ENCODE peak calls at places on chromosomes 13 and 19, in eight cellular contexts. J, L, I, Z, U, S, X and V are unnamed samples.

GRCh38 chr13:66618702-66619101 is 611.4 kb downstream of the PCDH9 start:
- DNase-seq in J (no peak), I (peak), S (no peak), U (no peak), L (no peak), X (no peak), Z (no peak), V (no peak)

GRCh38 chr13:108313382-108313781 is 43.9 kb downstream of the TNFSF13B start:
- DNase-seq in J (no peak), S (no peak), L (no peak), Z (no peak), I (no peak), U (no peak), X (no peak), V (no peak)

GRCh38 chr13:77022341-77022740 is 4.6 kb downstream of the FBXL3 start:
- DNase-seq in L (no peak), Z (no peak), U (no peak), X (no peak), J (no peak), S (no peak), I (no peak), V (no peak)

GRCh38 chr19:38670921-38671398 is 23.5 kb downstream of the ACTN4 start:
- DNase-seq in J (no peak), X (no peak), I (no peak), U (no peak), Z (no peak), S (no peak), L (no peak), V (no peak)

GRCh38 chr19:13764821-13765394 is 586 bp downstream of the MRI1 start:
- DNase-seq in S (peak), Z (no peak), X (peak), J (no peak), L (no peak), I (no peak), U (peak), V (no peak)

GRCh38 chr13:73096173-73097117 is 37.6 kb downstream of the KLF5 start:
- DNase-seq in I (no peak), Z (peak), X (no peak), L (peak), U (no peak), S (no peak), J (no peak), V (no peak)

GRCh38 chr19:8135946-8136618 is 13.3 kb downstream of the FBN3 start:
- DNase-seq in L (peak), J (no peak), Z (no peak), U (no peak), S (no peak), I (no peak), X (no peak), V (no peak)

GRCh38 chr19:48551437-48552302 is at the start of gene SULT2B1:
- DNase-seq in I (no peak), Z (no peak), X (no peak), S (no peak), L (peak), U (no peak), J (no peak), V (no peak)

GRCh38 chr19:18543814-18544475 is 572 bp upstream of the FKBP8 start:
- DNase-seq in U (no peak), S (peak), I (peak), X (peak), Z (peak), L (peak), J (peak), V (no peak)

GRCh38 chr13:20803180-20803965 is 29.6 kb upstream of the EEF1AKMT1 start:
- DNase-seq in X (no peak), S (no peak), Z (no peak), J (no peak), L (no peak), I (no peak), U (no peak), V (no peak)

GRCh38 chr19:1140272-1140671 is 33.8 kb downstream of the SBNO2 start:
- DNase-seq in I (no peak), U (no peak), Z (no peak), L (no peak), J (no peak), S (no peak), X (no peak), V (no peak)

GRCh38 chr13:66994097-66994496 is 236.0 kb downstream of the PCDH9 start:
- DNase-seq in X (no peak), I (peak), U (peak), J (no peak), L (no peak), S (no peak), Z (peak), V (no peak)

GRCh38 chr19:9673912-9674668 is 810 bp downstream of the ZNF562 start:
- DNase-seq in Z (peak), J (no peak), U (no peak), S (peak), L (peak), X (no peak), I (no peak), V (peak)

GRCh38 chr13:101576452-101576851 is 124.0 kb downstream of the ITGBL1 start:
- DNase-seq in L (peak), S (no peak), U (no peak), I (no peak), X (no peak), Z (peak), J (no peak), V (no peak)

GRCh38 chr19:12464769-12465725 is 19.6 kb downstream of the ZNF709 start:
- DNase-seq in I (no peak), Z (no peak), X (no peak), J (no peak), S (no peak), L (peak), U (no peak), V (no peak)

GRCh38 chr19:12628040-12629022 is 17.6 kb downstream of the ZNF791 start:
- DNase-seq in I (no peak), U (no peak), X (no peak), J (no peak), S (no peak), L (peak), Z (no peak), V (no peak)

GRCh38 chr13:112693831-112694497 is 4.1 kb downstream of the ATP11A start:
- DNase-seq in Z (peak), S (no peak), U (no peak), I (peak), L (peak), J (no peak), X (no peak), V (no peak)

GRCh38 chr13:30569901-30570576 is 47.7 kb upstream of the USPL1 start:
- DNase-seq in Z (peak), X (no peak), U (no peak), L (peak), J (no peak), S (no peak), I (peak), V (peak)

GRCh38 chr19:8569066-8569761 is 8.0 kb downstream of the MYO1F start:
- DNase-seq in S (no peak), U (no peak), X (peak), L (peak), J (peak), I (peak), Z (peak), V (peak)

GRCh38 chr13:105083986-105084385 is 1451.5 kb downstream of the EFNB2 start:
- DNase-seq in L (no peak), U (no peak), I (no peak), S (no peak), X (no peak), J (no peak), Z (no peak), V (no peak)